ENCODE peak calls at places on chromosomes 11 and 22, in nine cellular contexts. One of them, this sample, is unnamed.

GRCh38 chr11:64045700-64046099 is 10.0 kb downstream of the FLRT1 start:
- DNase-seq in breast epithelium: no peak
- DNase-seq in endodermal cell: no peak
- DNase-seq in fibroblast of pulmonary artery: no peak
- DNase-seq in MM.1S: no peak
- DNase-seq in fibroblast of lung: no peak
- DNase-seq in kidney: no peak
- DNase-seq in AG04450: no peak
- DNase-seq in GM23338: no peak
- DNase-seq in this sample: no peak

GRCh38 chr22:30640839-30641430 is 5.4 kb downstream of the SLC35E4 start:
- DNase-seq in kidney: peak; percentile 46
- DNase-seq in fibroblast of pulmonary artery: no peak
- DNase-seq in fibroblast of lung: no peak
- DNase-seq in AG04450: no peak
- DNase-seq in breast epithelium: no peak
- DNase-seq in GM23338: no peak
- DNase-seq in MM.1S: no peak
- DNase-seq in endodermal cell: no peak
- DNase-seq in this sample: no peak

GRCh38 chr11:125313271-125314222 is 149.0 kb downstream of the PKNOX2 start:
- DNase-seq in MM.1S: no peak
- DNase-seq in fibroblast of pulmonary artery: peak; percentile 23
- DNase-seq in AG04450: no peak
- DNase-seq in fibroblast of lung: peak; percentile 50
- DNase-seq in breast epithelium: no peak
- DNase-seq in kidney: no peak
- DNase-seq in endodermal cell: no peak
- DNase-seq in GM23338: no peak
- DNase-seq in this sample: no peak

GRCh38 chr22:26432619-26433311 is 3.7 kb downstream of the ASPHD2 start:
- DNase-seq in fibroblast of pulmonary artery: no peak
- DNase-seq in breast epithelium: no peak
- DNase-seq in fibroblast of lung: no peak
- DNase-seq in kidney: no peak
- DNase-seq in endodermal cell: no peak
- DNase-seq in GM23338: no peak
- DNase-seq in AG04450: no peak
- DNase-seq in MM.1S: peak; percentile 55
- DNase-seq in this sample: no peak

GRCh38 chr22:50306753-50307749 is at the start of gene PLXNB2:
- DNase-seq in kidney: peak; percentile 95
- DNase-seq in MM.1S: peak; percentile 79
- DNase-seq in fibroblast of pulmonary artery: peak; percentile 87
- DNase-seq in breast epithelium: peak; percentile 78
- DNase-seq in AG04450: peak; percentile 34
- DNase-seq in fibroblast of lung: peak; percentile 79
- DNase-seq in GM23338: peak; percentile 83
- DNase-seq in endodermal cell: peak; percentile 86
- DNase-seq in this sample: peak; percentile 86

GRCh38 chr11:109040303-109040702 is 375.4 kb downstream of the DDX10 start:
- DNase-seq in fibroblast of pulmonary artery: no peak
- DNase-seq in GM23338: peak; percentile 77
- DNase-seq in MM.1S: no peak
- DNase-seq in breast epithelium: no peak
- DNase-seq in fibroblast of lung: no peak
- DNase-seq in endodermal cell: peak; percentile 74
- DNase-seq in AG04450: no peak
- DNase-seq in kidney: no peak
- DNase-seq in this sample: no peak

GRCh38 chr11:64459016-64459415 is 100.1 kb downstream of the RPS6KA4 start:
- DNase-seq in AG04450: no peak
- DNase-seq in MM.1S: no peak
- DNase-seq in GM23338: peak; percentile 21
- DNase-seq in endodermal cell: no peak
- DNase-seq in kidney: peak; percentile 32
- DNase-seq in fibroblast of pulmonary artery: no peak
- DNase-seq in breast epithelium: no peak
- DNase-seq in fibroblast of lung: peak; percentile 14
- DNase-seq in this sample: no peak

GRCh38 chr22:32576553-32577255 is 102.1 kb downstream of the FBXO7 start:
- DNase-seq in breast epithelium: no peak
- DNase-seq in GM23338: no peak
- DNase-seq in fibroblast of pulmonary artery: no peak
- DNase-seq in kidney: no peak
- DNase-seq in MM.1S: no peak
- DNase-seq in fibroblast of lung: no peak
- DNase-seq in AG04450: no peak
- DNase-seq in endodermal cell: no peak
- DNase-seq in this sample: no peak

GRCh38 chr11:45659818-45660160 is 5.6 kb downstream of the CHST1 start:
- DNase-seq in AG04450: no peak
- DNase-seq in fibroblast of pulmonary artery: no peak
- DNase-seq in MM.1S: no peak
- DNase-seq in kidney: no peak
- DNase-seq in breast epithelium: no peak
- DNase-seq in endodermal cell: no peak
- DNase-seq in GM23338: no peak
- DNase-seq in fibroblast of lung: no peak
- DNase-seq in this sample: no peak

GRCh38 chr11:45658292-45658991 is 7.0 kb downstream of the CHST1 start:
- DNase-seq in GM23338: peak; percentile 90
- DNase-seq in fibroblast of lung: peak; percentile 72
- DNase-seq in endodermal cell: peak; percentile 88
- DNase-seq in AG04450: no peak
- DNase-seq in breast epithelium: peak; percentile 51
- DNase-seq in fibroblast of pulmonary artery: peak; percentile 79
- DNase-seq in kidney: peak; percentile 92
- DNase-seq in MM.1S: no peak
- DNase-seq in this sample: peak; percentile 48

GRCh38 chr11:45660717-45661416 is 4.6 kb downstream of the CHST1 start:
- DNase-seq in MM.1S: no peak
- DNase-seq in AG04450: no peak
- DNase-seq in endodermal cell: peak; percentile 70
- DNase-seq in fibroblast of pulmonary artery: no peak
- DNase-seq in GM23338: peak; percentile 55
- DNase-seq in fibroblast of lung: no peak
- DNase-seq in breast epithelium: no peak
- DNase-seq in kidney: no peak
- DNase-seq in this sample: no peak

GRCh38 chr11:45657496-45658260 is 7.7 kb downstream of the CHST1 start:
- DNase-seq in endodermal cell: peak; percentile 35
- DNase-seq in AG04450: no peak
- DNase-seq in fibroblast of pulmonary artery: no peak
- DNase-seq in kidney: no peak
- DNase-seq in breast epithelium: no peak
- DNase-seq in fibroblast of lung: no peak
- DNase-seq in GM23338: no peak
- DNase-seq in MM.1S: no peak
- DNase-seq in this sample: no peak

DNA sequence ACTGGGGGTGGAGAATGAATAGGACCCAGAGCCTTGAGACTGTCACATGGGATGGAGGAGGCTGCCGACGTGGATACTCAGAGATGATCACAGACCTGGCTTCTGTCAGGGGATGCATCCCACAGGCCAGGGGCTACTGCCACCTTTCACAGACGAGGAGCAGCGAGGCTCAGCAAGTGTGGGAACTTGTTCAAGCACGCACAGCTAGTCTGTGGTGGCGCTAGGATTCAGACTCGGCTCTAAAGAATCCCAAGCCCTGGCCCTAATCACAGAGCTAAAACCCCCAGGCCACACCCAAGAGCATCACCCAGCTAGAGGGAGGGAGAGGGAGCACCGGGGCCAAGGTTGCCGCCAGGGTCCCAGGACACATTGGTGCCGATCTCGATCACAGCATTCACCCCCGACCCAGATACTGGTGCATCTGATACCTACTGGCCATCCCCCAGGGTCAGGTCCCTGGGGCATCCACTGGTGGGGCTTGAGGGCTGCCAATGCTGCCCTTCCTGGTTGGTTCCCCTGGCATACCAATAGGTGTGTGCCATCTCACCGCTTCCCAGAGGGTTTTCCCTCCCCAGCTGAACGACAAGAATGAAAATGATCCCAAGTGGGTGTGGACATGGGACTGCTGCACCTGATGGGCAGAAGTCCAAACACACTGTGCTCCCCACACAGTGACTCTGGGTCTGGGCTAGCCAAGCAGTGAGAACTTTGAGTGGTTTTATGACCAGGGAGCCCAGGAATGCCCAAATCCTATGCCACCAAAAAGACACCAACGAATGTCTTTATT is 6.2 kb downstream of the CHST1 start:
- DNase-seq in endodermal cell: no peak
- DNase-seq in fibroblast of lung: no peak
- DNase-seq in AG04450: no peak
- DNase-seq in breast epithelium: peak; percentile 36
- DNase-seq in fibroblast of pulmonary artery: no peak
- DNase-seq in GM23338: no peak
- DNase-seq in MM.1S: no peak
- DNase-seq in kidney: no peak
- DNase-seq in this sample: no peak
- H3K4me3 ChIP-seq in endodermal cell: no peak overlapping the region
- H3K4me3 ChIP-seq in fibroblast of lung: no peak overlapping the region
- H3K4me3 ChIP-seq in AG04450: no peak overlapping the region
- H3K4me3 ChIP-seq in breast epithelium: no peak overlapping the region
- H3K4me3 ChIP-seq in fibroblast of pulmonary artery: no peak overlapping the region
- H3K4me3 ChIP-seq in GM23338: peak overlapping the region; percentile 32
- H3K4me3 ChIP-seq in MM.1S: no peak overlapping the region
- H3K4me3 ChIP-seq in kidney: no peak overlapping the region
- H3K4me3 ChIP-seq in this sample: no peak overlapping the region

DNA sequence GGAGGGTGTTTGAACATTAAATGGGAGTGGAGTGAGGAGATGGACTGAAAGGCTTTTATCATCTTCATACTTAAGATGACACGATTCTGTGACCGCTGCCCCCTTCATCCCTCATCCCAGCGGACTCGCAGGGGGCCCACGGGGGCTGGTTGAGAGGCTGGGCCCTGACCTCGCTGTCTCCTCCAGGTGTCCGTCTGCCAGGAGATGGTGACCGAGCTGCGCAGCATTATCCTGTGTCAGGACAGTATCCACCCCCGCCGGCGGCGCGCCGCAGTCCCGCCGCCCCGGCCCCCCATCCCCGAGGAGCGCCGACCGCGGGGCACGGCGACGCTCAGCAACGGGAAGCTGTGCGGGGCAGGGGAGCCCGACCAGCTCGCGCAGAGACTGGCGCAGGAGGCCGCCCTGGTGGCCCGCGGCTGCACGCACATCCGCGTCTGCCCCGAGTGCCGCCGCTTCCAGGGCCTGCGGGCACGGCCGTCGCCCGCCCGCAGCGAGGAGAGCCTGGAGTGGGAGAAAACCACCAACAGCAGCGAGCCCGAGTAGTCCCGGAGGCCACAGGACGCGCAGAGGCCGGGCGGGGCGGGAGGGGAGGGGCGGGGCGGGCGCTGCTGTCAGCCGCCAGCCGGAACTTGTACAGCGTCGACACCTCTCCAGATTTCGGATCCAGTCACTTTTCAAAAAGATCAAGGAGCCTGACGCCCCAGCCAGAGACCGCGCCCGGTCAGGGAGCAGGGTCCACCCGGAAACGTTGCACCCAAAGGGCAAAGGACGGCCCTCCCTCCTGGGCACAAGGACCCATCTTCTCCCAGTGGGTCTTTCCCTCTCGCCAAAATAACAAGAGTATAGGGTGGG is 38.0 kb upstream of the TBCEL start:
- DNase-seq in fibroblast of lung: peak; percentile 56
- DNase-seq in AG04450: no peak
- DNase-seq in GM23338: peak; percentile 79
- DNase-seq in breast epithelium: no peak
- DNase-seq in kidney: peak; percentile 78
- DNase-seq in endodermal cell: peak; percentile 87
- DNase-seq in fibroblast of pulmonary artery: peak; percentile 48
- DNase-seq in MM.1S: peak; percentile 37
- DNase-seq in this sample: peak; percentile 45
- TF ChIP-seq CTCF in fibroblast of lung: no peak
- TF ChIP-seq CTCF in AG04450: no peak
- TF ChIP-seq CTCF in GM23338: peak; percentile 16
- TF ChIP-seq CTCF in breast epithelium: no peak
- TF ChIP-seq CTCF in kidney: no peak
- TF ChIP-seq CTCF in endodermal cell: peak; percentile 69
- TF ChIP-seq CTCF in fibroblast of pulmonary artery: no peak
- TF ChIP-seq CTCF in MM.1S: peak; percentile 22
- TF ChIP-seq CTCF in this sample: no peak

GRCh38 chr11:44727114-44727372 is 281 bp downstream of the TSPAN18 start:
- DNase-seq in breast epithelium: no peak
- DNase-seq in endodermal cell: peak; percentile 73
- DNase-seq in fibroblast of lung: no peak
- DNase-seq in GM23338: no peak
- DNase-seq in AG04450: no peak
- DNase-seq in MM.1S: no peak
- DNase-seq in fibroblast of pulmonary artery: no peak
- DNase-seq in kidney: no peak
- DNase-seq in this sample: no peak

GRCh38 chr11:44728491-44728910 is 1.7 kb downstream of the TSPAN18 start:
- DNase-seq in fibroblast of pulmonary artery: no peak
- DNase-seq in GM23338: peak; percentile 65
- DNase-seq in fibroblast of lung: no peak
- DNase-seq in AG04450: no peak
- DNase-seq in breast epithelium: no peak
- DNase-seq in MM.1S: no peak
- DNase-seq in kidney: no peak
- DNase-seq in endodermal cell: peak; percentile 81
- DNase-seq in this sample: no peak

GRCh38 chr11:44727373-44728084 is 767 bp downstream of the TSPAN18 start:
- DNase-seq in kidney: peak; percentile 92
- DNase-seq in GM23338: peak; percentile 89
- DNase-seq in endodermal cell: peak; percentile 93
- DNase-seq in fibroblast of lung: peak; percentile 71
- DNase-seq in AG04450: peak; percentile 26
- DNase-seq in MM.1S: peak; percentile 72
- DNase-seq in breast epithelium: peak; percentile 73
- DNase-seq in fibroblast of pulmonary artery: peak; percentile 75
- DNase-seq in this sample: peak; percentile 70

GRCh38 chr11:44729065-44729464 is 2.3 kb downstream of the TSPAN18 start:
- DNase-seq in kidney: no peak
- DNase-seq in fibroblast of lung: no peak
- DNase-seq in breast epithelium: no peak
- DNase-seq in fibroblast of pulmonary artery: no peak
- DNase-seq in GM23338: peak; percentile 78
- DNase-seq in AG04450: no peak
- DNase-seq in endodermal cell: peak; percentile 68
- DNase-seq in MM.1S: no peak
- DNase-seq in this sample: no peak

GRCh38 chr11:44728085-44728410 is 1.3 kb downstream of the TSPAN18 start:
- DNase-seq in breast epithelium: no peak
- DNase-seq in AG04450: no peak
- DNase-seq in GM23338: no peak
- DNase-seq in kidney: no peak
- DNase-seq in fibroblast of lung: no peak
- DNase-seq in fibroblast of pulmonary artery: no peak
- DNase-seq in MM.1S: no peak
- DNase-seq in endodermal cell: no peak
- DNase-seq in this sample: no peak
- H3K4me3 ChIP-seq in breast epithelium: peak overlapping the region; percentile 58
- H3K4me3 ChIP-seq in AG04450: peak overlapping the region; percentile 56
- H3K4me3 ChIP-seq in GM23338: peak overlapping the region; percentile 81
- H3K4me3 ChIP-seq in kidney: no peak overlapping the region
- H3K4me3 ChIP-seq in fibroblast of lung: peak overlapping the region; percentile 33
- H3K4me3 ChIP-seq in fibroblast of pulmonary artery: peak overlapping the region; percentile 23
- H3K4me3 ChIP-seq in MM.1S: peak overlapping the region; percentile 68
- H3K4me3 ChIP-seq in endodermal cell: peak overlapping the region; percentile 80
- H3K4me3 ChIP-seq in this sample: peak overlapping the region; percentile 61

DNA sequence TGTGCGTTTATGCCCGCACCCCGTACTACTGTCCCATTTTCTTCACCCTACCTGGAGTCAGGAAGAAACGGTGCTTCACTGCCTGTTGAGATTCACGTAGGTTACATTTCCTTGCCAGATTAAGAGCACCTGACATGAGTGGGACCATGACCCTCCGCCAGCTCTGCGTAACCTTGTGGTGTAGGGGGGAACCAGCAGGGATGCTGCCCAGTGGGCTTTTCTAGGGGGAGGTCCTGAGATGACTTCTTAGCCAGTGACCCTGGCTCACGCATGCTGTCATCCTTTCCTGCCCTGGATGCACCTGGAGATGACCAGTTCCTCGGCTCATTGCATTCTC is 967 bp upstream of the ARVCF start:
- DNase-seq in kidney: peak; percentile 59
- DNase-seq in fibroblast of lung: no peak
- DNase-seq in fibroblast of pulmonary artery: no peak
- DNase-seq in MM.1S: no peak
- DNase-seq in AG04450: no peak
- DNase-seq in GM23338: no peak
- DNase-seq in breast epithelium: no peak
- DNase-seq in endodermal cell: no peak
- DNase-seq in this sample: no peak
- TF ChIP-seq CTCF in kidney: no peak
- TF ChIP-seq CTCF in fibroblast of lung: no peak
- TF ChIP-seq CTCF in fibroblast of pulmonary artery: no peak
- TF ChIP-seq CTCF in MM.1S: no peak
- TF ChIP-seq CTCF in AG04450: no peak
- TF ChIP-seq CTCF in GM23338: no peak
- TF ChIP-seq CTCF in breast epithelium: no peak
- TF ChIP-seq CTCF in endodermal cell: no peak
- TF ChIP-seq CTCF in this sample: no peak

This sample was measured in AG10803.